ENCODE peak calls at places on chromosome 13, in ten cellular contexts. G, W, S, I, Q, H, A, V, N and F are unnamed samples. For H3K27me3, the result is how much of the 10 kb centered on the place peaks cover.

GRCh38 chr13:66427330-66427990 is 802.7 kb downstream of the PCDH9 start:
- DNase-seq in W (no peak), A (no peak), S (no peak), Q (no peak), N (no peak), I (no peak), H (no peak), G (no peak), V (peak), F (no peak)

GRCh38 chr13:101309014-101309619 is 107.2 kb downstream of the NALCN start:
- DNase-seq in W (no peak), A (no peak), V (peak), H (no peak), I (no peak), S (no peak), N (no peak), G (no peak), Q (no peak), F (no peak)

GRCh38 chr13:46588019-46588418 is 35.0 kb downstream of the LRCH1 start:
- DNase-seq in I (no peak), A (no peak), G (no peak), S (no peak), V (no peak), N (no peak), W (no peak), H (no peak), Q (no peak), F (no peak)

GRCh38 chr13:33195693-33196464 is 89.7 kb downstream of the STARD13 start:
- DNase-seq in A (no peak), W (no peak), V (no peak), Q (no peak), H (no peak), N (no peak), S (no peak), G (no peak), I (no peak), F (no peak)

GRCh38 chr13:111474136-111475002 is 153.9 kb downstream of the TEX29 start:
- DNase-seq in A (no peak), S (no peak), N (peak), H (no peak), V (peak), I (no peak), W (no peak), G (no peak), Q (no peak), F (no peak)

GRCh38 chr13:73932091-73932490 is 202.1 kb downstream of the KLF12 start:
- DNase-seq in I (no peak), A (no peak), W (no peak), Q (no peak), G (no peak), N (no peak), S (no peak), H (no peak), V (no peak), F (no peak)

GRCh38 chr13:69565334-69565733 is 542.3 kb upstream of the ATXN8OS start:
- DNase-seq in A (no peak), Q (no peak), G (no peak), V (peak), N (peak), I (no peak), W (no peak), H (no peak), S (no peak), F (no peak)

GRCh38 chr13:50928609-50929274 is 19.2 kb downstream of the RNASEH2B start:
- DNase-seq in I (no peak), V (peak), A (no peak), G (no peak), Q (no peak), H (no peak), W (no peak), S (no peak), N (no peak), F (no peak)

GRCh38 chr13:25632166-25632888 is 260.6 kb downstream of the ATP8A2 start:
- DNase-seq in V (no peak), S (no peak), H (no peak), W (no peak), Q (no peak), I (no peak), A (no peak), G (no peak), N (peak), F (no peak)

GRCh38 chr13:114118086-114118762 is 14.2 kb downstream of the RASA3 start:
- DNase-seq in V (no peak), H (peak), I (no peak), S (no peak), W (peak), A (no peak), G (no peak), N (no peak), Q (peak), F (no peak)

GRCh38 chr13:47932953-47933687 is 68.0 kb downstream of the SUCLA2 start:
- DNase-seq in V (no peak), S (no peak), H (no peak), N (no peak), W (no peak), Q (no peak), A (no peak), G (no peak), I (no peak), F (no peak)

GRCh38 chr13:76993021-76993420 is 1.1 kb downstream of the CLN5 start:
- DNase-seq in I (no peak), G (no peak), H (no peak), W (no peak), Q (no peak), S (no peak), N (no peak), A (no peak), V (peak), F (no peak)

GRCh38 chr13:87678353-87678752 is 7.2 kb downstream of the SLITRK5 start:
- DNase-seq in N (no peak), H (no peak), A (no peak), Q (no peak), G (no peak), W (no peak), V (no peak), S (no peak), I (no peak), F (no peak)

GRCh38 chr13:20495087-20496023 is 30.3 kb downstream of the CRYL1 start:
- DNase-seq in I (peak), Q (peak), V (peak), W (no peak), A (peak), S (peak), H (no peak), N (no peak), G (peak), F (peak)

GRCh38 chr13:60990032-60990733 is 425.5 kb downstream of the PCDH20 start:
- DNase-seq in V (no peak), I (no peak), S (no peak), G (no peak), N (no peak), H (no peak), A (no peak), W (no peak), Q (peak), F (no peak)

GRCh38 chr13:51935326-51936171 is 73.8 kb downstream of the CCDC70 start:
- DNase-seq in I (no peak), Q (peak), A (no peak), V (peak), W (no peak), S (no peak), N (no peak), G (no peak), H (no peak), F (no peak)

GRCh38 chr13:47508518-47509228 is 492.4 kb downstream of the SUCLA2 start:
- DNase-seq in I (no peak), W (no peak), V (no peak), S (no peak), N (no peak), G (no peak), Q (no peak), A (no peak), H (no peak), F (no peak)

GRCh38 chr13:73599232-73600128 is 534.7 kb downstream of the KLF12 start:
- DNase-seq in H (no peak), I (no peak), V (peak), N (no peak), Q (no peak), G (no peak), W (no peak), A (no peak), S (no peak), F (no peak)

GRCh38 chr13:100394005-100394695 is 194.4 kb downstream of the GGACT start:
- DNase-seq in H (no peak), G (no peak), A (no peak), W (no peak), V (peak), I (no peak), N (no peak), S (no peak), Q (no peak), F (no peak)

GRCh38 chr13:20391597-20392452 is 133.8 kb downstream of the CRYL1 start:
- DNase-seq in W (no peak), Q (no peak), S (no peak), N (no peak), G (no peak), V (no peak), H (no peak), I (no peak), A (no peak), F (no peak)

GRCh38 chr13:34435338-34435737 is 506.7 kb upstream of the NBEA start:
- DNase-seq in N (no peak), Q (no peak), S (no peak), H (no peak), G (no peak), A (no peak), V (peak), I (no peak), W (no peak), F (no peak)

GRCh38 chr13:106570354-106570822 is 2.5 kb upstream of the ARGLU1 start:
- DNase-seq in V (peak), Q (peak), S (no peak), G (peak), W (peak), H (peak), N (no peak), A (peak), I (peak), F (peak)

GRCh38 chr13:101115762-101116161 is 300.5 kb downstream of the NALCN start:
- DNase-seq in A (no peak), H (no peak), I (no peak), G (no peak), S (no peak), V (no peak), W (no peak), Q (no peak), N (peak), F (no peak)

GRCh38 chr13:101098873-101099272 is 317.4 kb downstream of the NALCN start:
- DNase-seq in G (no peak), N (no peak), H (no peak), V (no peak), S (no peak), I (no peak), W (no peak), A (no peak), Q (no peak), F (no peak)

GRCh38 chr13:65679240-65679639 is 1550.9 kb downstream of the PCDH9 start:
- DNase-seq in I (no peak), Q (no peak), A (no peak), V (peak), S (no peak), N (no peak), H (no peak), W (no peak), G (no peak), F (no peak)

GRCh38 chr13:71079638-71080037 is 787.4 kb downstream of the DACH1 start:
- DNase-seq in A (no peak), Q (no peak), G (no peak), I (no peak), H (no peak), W (no peak), V (no peak), N (no peak), S (no peak), F (no peak)

GRCh38 chr13:60261432-60262351 is 98.0 kb upstream of the DIAPH3 start:
- DNase-seq in A (no peak), W (no peak), S (no peak), Q (peak), N (peak), V (no peak), I (no peak), G (no peak), H (no peak), F (no peak)

GRCh38 chr13:104740616-104741222 is 1674.5 kb upstream of the SLC10A2 start:
- DNase-seq in Q (no peak), A (no peak), W (peak), I (no peak), H (no peak), V (no peak), N (no peak), S (no peak), G (no peak), F (no peak)

GRCh38 chr13:83221813-83222241 is 660.4 kb downstream of the SLITRK1 start:
- DNase-seq in V (peak), G (no peak), Q (no peak), S (no peak), H (no peak), A (no peak), N (no peak), W (no peak), I (no peak), F (no peak)

GRCh38 chr13:66210677-66211076 is 1019.5 kb downstream of the PCDH9 start:
- DNase-seq in W (no peak), V (peak), I (no peak), G (no peak), A (no peak), N (no peak), S (no peak), Q (no peak), H (no peak), F (no peak)

GRCh38 chr13:54394319-54394718 is 1365.7 kb downstream of the OLFM4 start:
- DNase-seq in H (no peak), A (no peak), Q (no peak), N (no peak), I (no peak), S (no peak), V (no peak), G (no peak), W (no peak), F (no peak)

GRCh38 chr13:55345197-55345596 is 1795.5 kb upstream of the PRR20A start:
- DNase-seq in V (no peak), Q (no peak), W (no peak), H (no peak), I (no peak), S (no peak), N (no peak), G (no peak), A (no peak), F (no peak)

GRCh38 chr13:34803756-34804155 is 138.3 kb upstream of the NBEA start:
- DNase-seq in Q (no peak), V (no peak), W (no peak), G (no peak), N (no peak), H (no peak), S (no peak), I (no peak), A (no peak), F (no peak)

GRCh38 chr13:67469623-67470022 is 239.5 kb upstream of the PCDH9 start:
- DNase-seq in Q (no peak), H (no peak), G (no peak), W (no peak), V (no peak), N (no peak), S (no peak), A (no peak), I (no peak), F (no peak)

GRCh38 chr13:37636701-37637100 is 38.1 kb upstream of the POSTN start:
- DNase-seq in N (no peak), Q (no peak), W (no peak), G (no peak), A (no peak), S (no peak), H (no peak), V (no peak), I (no peak), F (no peak)

GRCh38 chr13:51397262-51397933 is 55.4 kb downstream of the INTS6 start:
- DNase-seq in I (no peak), A (no peak), S (no peak), H (peak), W (no peak), N (no peak), V (peak), Q (peak), G (peak), F (no peak)

GRCh38 chr13:77563110-77563509 is 27.6 kb downstream of the SCEL start:
- DNase-seq in N (no peak), A (no peak), V (peak), G (no peak), H (no peak), I (no peak), W (no peak), S (no peak), Q (no peak), F (no peak)

GRCh38 chr13:39159971-39160370 is 121.7 kb downstream of the NHLRC3 start:
- DNase-seq in G (no peak), Q (no peak), S (no peak), N (no peak), I (no peak), A (no peak), W (no peak), V (no peak), H (no peak), F (no peak)

GRCh38 chr13:27924529-27925141 is 4.8 kb downstream of the PDX1 start:
- DNase-seq in N (no peak), A (no peak), Q (no peak), H (no peak), W (no peak), I (no peak), V (no peak), S (no peak), G (no peak), F (no peak)
- H3K27me3 ChIP-seq in N (half or more), A (half or more), Q (under half), H (half or more), W (under half), I (half or more), V (half or more), S (half or more), G (under half), F (under half)

GRCh38 chr13:36129539-36129938 is 1.6 kb downstream of the DCLK1 start:
- DNase-seq in H (no peak), N (no peak), A (no peak), Q (no peak), S (no peak), I (no peak), G (no peak), V (no peak), W (no peak), F (no peak)
- H3K27me3 ChIP-seq in H (under half), N (half or more), A (under half), Q (under half), S (under half), I (under half), G (under half), V (half or more), W (under half), F (under half)

GRCh38 chr13:112965573-112966115 is 3.4 kb upstream of the MCF2L start:
- DNase-seq in H (peak), W (peak), I (no peak), N (no peak), G (no peak), Q (peak), V (no peak), A (no peak), S (peak), F (no peak)

GRCh38 chr13:112968380-112968909 is 569 bp upstream of the MCF2L start:
- DNase-seq in G (no peak), W (peak), N (no peak), I (peak), V (no peak), S (peak), H (peak), Q (peak), A (peak), F (peak)

GRCh38 chr13:112965103-112965502 is 3.9 kb upstream of the MCF2L start:
- DNase-seq in G (no peak), W (no peak), S (peak), I (no peak), N (no peak), H (peak), Q (peak), A (no peak), V (no peak), F (peak)

GRCh38 chr13:112967666-112968379 is 1.2 kb upstream of the MCF2L start:
- DNase-seq in W (peak), H (peak), G (no peak), A (no peak), I (no peak), V (no peak), S (peak), Q (peak), N (no peak), F (no peak)

DNA sequence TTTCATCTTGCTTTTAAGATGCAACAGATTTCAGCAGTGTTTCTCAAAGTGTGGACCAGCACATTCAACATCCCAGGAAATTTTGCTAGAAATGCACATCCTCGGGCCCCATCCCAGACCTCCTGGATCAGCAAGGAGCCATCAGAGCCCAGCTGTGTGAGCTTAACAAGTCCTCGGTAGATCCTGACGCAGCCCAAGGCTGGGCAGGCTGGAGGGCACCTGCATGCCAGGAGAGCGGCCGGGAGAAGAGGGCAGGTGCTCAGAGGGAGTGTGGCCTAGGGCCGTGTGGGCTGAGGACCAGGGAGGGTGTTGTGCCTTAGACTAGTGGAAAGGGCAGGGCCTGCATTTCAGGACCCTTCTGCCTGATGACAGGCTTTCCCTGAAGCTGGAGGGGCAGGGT is 2.2 kb upstream of the MCF2L start:
- DNase-seq in G (no peak), Q (peak), S (peak), H (peak), I (no peak), N (no peak), A (no peak), W (peak), V (no peak), F (no peak)
- H3K27me3 ChIP-seq in G (under half), Q (under half), S (under half), H (under half), I (under half), N (under half), A (under half), W (under half), V (under half), F (under half)

GRCh38 chr13:29494520-29494919 is 101.0 kb downstream of the SLC7A1 start:
- DNase-seq in G (no peak), N (no peak), S (no peak), W (no peak), Q (no peak), A (no peak), V (no peak), I (no peak), H (no peak), F (no peak)

GRCh38 chr13:29496241-29496712 is 99.2 kb downstream of the SLC7A1 start:
- DNase-seq in H (no peak), V (peak), S (peak), I (no peak), N (no peak), G (no peak), A (no peak), Q (peak), W (no peak), F (peak)

GRCh38 chr13:29491248-29491647 is 104.2 kb downstream of the SLC7A1 start:
- DNase-seq in W (no peak), V (no peak), S (no peak), N (no peak), I (no peak), G (no peak), Q (no peak), H (no peak), A (no peak), F (no peak)

GRCh38 chr13:29490561-29490960 is 104.9 kb downstream of the SLC7A1 start:
- DNase-seq in I (no peak), V (no peak), S (no peak), A (no peak), H (no peak), W (no peak), G (no peak), Q (no peak), N (no peak), F (peak)

DNA sequence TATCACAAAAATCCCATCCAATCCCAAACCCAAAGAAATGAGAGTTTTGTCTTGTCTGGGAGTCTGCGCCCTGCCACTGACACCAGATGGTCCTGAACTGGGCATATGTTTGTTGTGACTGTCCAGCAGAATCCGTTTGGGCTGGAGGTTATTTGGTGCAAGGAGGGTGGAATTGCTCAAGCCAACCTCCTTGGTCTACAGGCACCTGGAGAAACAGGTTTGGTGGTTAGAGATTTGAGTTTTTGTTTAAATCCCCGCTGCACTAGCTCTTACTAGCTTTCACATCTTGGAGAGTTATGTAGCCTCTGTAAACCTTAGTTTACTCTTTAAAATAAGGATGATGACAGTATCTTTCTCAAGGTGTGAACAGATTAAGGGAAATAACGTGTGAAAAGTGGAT is 101.7 kb downstream of the SLC7A1 start:
- DNase-seq in I (no peak), W (no peak), N (no peak), V (no peak), A (no peak), H (no peak), Q (no peak), G (no peak), S (no peak), F (no peak)
- H3K27me3 ChIP-seq in I (under half), W (under half), N (under half), V (under half), A (under half), H (under half), Q (under half), G (under half), S (under half), F (under half)

GRCh38 chr13:98888890-98889279 is 89.0 kb downstream of the DOCK9 start:
- DNase-seq in W (no peak), I (no peak), A (no peak), G (no peak), S (no peak), N (no peak), V (no peak), Q (no peak), H (no peak), F (no peak)
- H3K27me3 ChIP-seq in W (under half), I (under half), A (under half), G (under half), S (under half), N (under half), V (under half), Q (under half), H (under half), F (under half)